ENCODE peak calls at places on chromosome 11, in five cellular contexts. One of them, this sample, is unnamed.

GRCh38 chr11:119120639-119121007 is 757 bp upstream of the HINFP start:
- DNase-seq in H1: no peak
- DNase-seq in mesenchymal stem cell: no peak
- DNase-seq in IMR-90: peak
- DNase-seq in mesendoderm: no peak
- DNase-seq in this sample: peak

GRCh38 chr11:7278314-7278917 is 26.7 kb downstream of the SYT9 start:
- DNase-seq in mesendoderm: peak
- DNase-seq in IMR-90: peak
- DNase-seq in mesenchymal stem cell: peak
- DNase-seq in H1: no peak
- DNase-seq in this sample: peak

GRCh38 chr11:60504219-60504618 is 11.0 kb upstream of the MS4A13 start:
- DNase-seq in IMR-90: no peak
- DNase-seq in H1: no peak
- DNase-seq in mesendoderm: no peak
- DNase-seq in mesenchymal stem cell: no peak
- DNase-seq in this sample: no peak

GRCh38 chr11:83721286-83721685 is 435.1 kb upstream of the CCDC90B start:
- DNase-seq in IMR-90: peak
- DNase-seq in mesendoderm: peak
- DNase-seq in mesenchymal stem cell: no peak
- DNase-seq in H1: no peak
- DNase-seq in this sample: no peak

GRCh38 chr11:86671386-86672006 is 920 bp downstream of the ME3 start:
- DNase-seq in IMR-90: no peak
- DNase-seq in mesenchymal stem cell: no peak
- DNase-seq in mesendoderm: no peak
- DNase-seq in H1: no peak
- DNase-seq in this sample: no peak

GRCh38 chr11:37946155-37946766 is 1348.2 kb upstream of the RAG2 start:
- DNase-seq in mesendoderm: peak
- DNase-seq in mesenchymal stem cell: peak
- DNase-seq in IMR-90: peak
- DNase-seq in H1: peak
- DNase-seq in this sample: peak

GRCh38 chr11:29310016-29310415 is 706.8 kb downstream of the KCNA4 start:
- DNase-seq in H1: no peak
- DNase-seq in mesendoderm: no peak
- DNase-seq in IMR-90: peak
- DNase-seq in mesenchymal stem cell: peak
- DNase-seq in this sample: no peak

GRCh38 chr11:117950999-117951961 is 22.1 kb upstream of the TMPRSS13 start:
- DNase-seq in mesenchymal stem cell: no peak
- DNase-seq in H1: no peak
- DNase-seq in IMR-90: no peak
- DNase-seq in mesendoderm: no peak
- DNase-seq in this sample: no peak

GRCh38 chr11:2704896-2705606 is 5.3 kb upstream of the KCNQ1OT1 start:
- DNase-seq in IMR-90: no peak
- DNase-seq in mesendoderm: no peak
- DNase-seq in H1: no peak
- DNase-seq in mesenchymal stem cell: no peak
- DNase-seq in this sample: no peak

GRCh38 chr11:35487532-35488078 is 37.8 kb downstream of the PAMR1 start:
- DNase-seq in mesendoderm: peak
- DNase-seq in mesenchymal stem cell: peak
- DNase-seq in IMR-90: peak
- DNase-seq in H1: peak
- DNase-seq in this sample: peak

GRCh38 chr11:120212259-120212888 is 1.5 kb downstream of the OAF start:
- DNase-seq in mesendoderm: no peak
- DNase-seq in H1: no peak
- DNase-seq in mesenchymal stem cell: peak
- DNase-seq in IMR-90: peak
- DNase-seq in this sample: no peak

DNA sequence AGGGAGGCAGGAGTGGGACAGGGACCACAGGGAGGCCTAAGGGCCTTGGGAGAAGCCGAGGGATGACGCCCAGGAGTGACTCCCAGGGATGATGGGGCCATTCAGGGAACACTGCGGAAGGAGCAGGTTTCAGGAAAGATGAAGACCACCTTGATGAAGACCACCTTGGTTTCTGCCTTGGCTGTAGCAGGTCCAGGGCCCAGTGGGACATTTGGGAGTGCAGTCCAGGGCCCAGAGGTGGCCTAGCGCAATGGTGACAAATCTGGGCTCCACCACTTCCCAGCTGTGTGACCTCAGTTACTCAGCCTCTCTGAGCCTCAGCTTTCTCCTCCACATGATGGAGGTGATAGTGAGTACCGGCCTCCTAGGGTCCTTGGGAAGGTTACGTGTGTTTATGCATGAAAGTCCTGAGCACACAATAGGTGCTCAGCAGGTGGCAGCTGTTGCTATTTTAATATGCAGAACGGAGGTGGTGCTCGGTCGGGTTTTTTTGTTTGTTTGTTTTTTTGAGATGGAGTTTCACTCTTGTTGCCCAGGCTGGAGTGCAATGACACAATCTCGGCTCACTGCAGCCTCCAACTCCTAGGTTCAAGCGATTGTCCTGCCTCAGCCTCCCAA is 770 bp downstream of the TSGA10IP start:
- DNase-seq in mesenchymal stem cell: no peak
- DNase-seq in mesendoderm: peak
- DNase-seq in IMR-90: no peak
- DNase-seq in H1: no peak
- DNase-seq in this sample: no peak
- H2BK15ac ChIP-seq in mesenchymal stem cell: no peak
- H2BK15ac ChIP-seq in mesendoderm: no peak
- H2BK15ac ChIP-seq in IMR-90: no peak
- H2BK15ac ChIP-seq in H1: no peak
- H2BK15ac ChIP-seq in this sample: peak

DNA sequence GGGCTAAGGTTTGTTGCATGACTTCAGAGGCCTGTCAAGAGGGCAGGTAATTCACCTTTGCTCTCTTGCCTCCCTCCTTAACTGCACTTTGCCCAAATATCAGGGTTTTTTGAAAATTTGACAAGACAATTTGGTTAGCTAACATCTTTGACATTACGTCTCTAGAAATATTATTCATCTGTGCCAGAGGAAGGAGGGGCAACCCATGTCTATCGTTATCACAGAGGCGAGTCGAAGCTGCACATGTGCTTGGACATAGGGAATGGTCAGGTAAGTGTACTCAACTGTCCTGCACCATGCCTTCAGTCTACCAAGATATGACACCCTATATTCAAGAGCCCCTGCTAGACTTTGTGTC is 3.7 kb downstream of the AKIP1 start:
- DNase-seq in mesenchymal stem cell: no peak
- DNase-seq in mesendoderm: no peak
- DNase-seq in IMR-90: no peak
- DNase-seq in H1: no peak
- DNase-seq in this sample: no peak
- H3K4me3 ChIP-seq in mesenchymal stem cell: peak
- H3K4me3 ChIP-seq in mesendoderm: no peak
- H3K4me3 ChIP-seq in IMR-90: no peak
- H3K4me3 ChIP-seq in H1: no peak
- H3K4me3 ChIP-seq in this sample: no peak

GRCh38 chr11:121469910-121470309 is 17.1 kb upstream of the SORL1-AS1 start:
- DNase-seq in mesendoderm: no peak
- DNase-seq in H1: no peak
- DNase-seq in mesenchymal stem cell: no peak
- DNase-seq in IMR-90: no peak
- DNase-seq in this sample: no peak

GRCh38 chr11:121471167-121471566 is 18.4 kb upstream of the SORL1-AS1 start:
- DNase-seq in mesendoderm: no peak
- DNase-seq in mesenchymal stem cell: no peak
- DNase-seq in IMR-90: no peak
- DNase-seq in H1: no peak
- DNase-seq in this sample: no peak

GRCh38 chr11:121465709-121466062 is 12.9 kb upstream of the SORL1-AS1 start:
- DNase-seq in IMR-90: no peak
- DNase-seq in mesenchymal stem cell: no peak
- DNase-seq in H1: no peak
- DNase-seq in mesendoderm: no peak
- DNase-seq in this sample: no peak

GRCh38 chr11:121466063-121466794 is 13.5 kb upstream of the SORL1-AS1 start:
- DNase-seq in H1: peak
- DNase-seq in mesendoderm: peak
- DNase-seq in mesenchymal stem cell: peak
- DNase-seq in IMR-90: peak
- DNase-seq in this sample: no peak

GRCh38 chr11:121467965-121468364 is 15.2 kb upstream of the SORL1-AS1 start:
- DNase-seq in IMR-90: no peak
- DNase-seq in H1: no peak
- DNase-seq in mesendoderm: no peak
- DNase-seq in mesenchymal stem cell: no peak
- DNase-seq in this sample: no peak
- H2AK5ac ChIP-seq in IMR-90: peak
- H2AK5ac ChIP-seq in H1: peak
- H2AK5ac ChIP-seq in mesendoderm: no peak
- H2AK5ac ChIP-seq in mesenchymal stem cell: peak
- H2AK5ac ChIP-seq in this sample: no peak

GRCh38 chr11:72740562-72741428 is 11.4 kb downstream of the ARAP1 start:
- DNase-seq in mesenchymal stem cell: no peak
- DNase-seq in H1: no peak
- DNase-seq in mesendoderm: peak
- DNase-seq in IMR-90: no peak
- DNase-seq in this sample: no peak
- H2BK15ac ChIP-seq in mesenchymal stem cell: peak
- H2BK15ac ChIP-seq in H1: peak
- H2BK15ac ChIP-seq in mesendoderm: no peak
- H2BK15ac ChIP-seq in IMR-90: no peak
- H2BK15ac ChIP-seq in this sample: peak

GRCh38 chr11:93940395-93940794 is 80.8 kb upstream of the HEPHL1 start:
- DNase-seq in IMR-90: no peak
- DNase-seq in mesendoderm: no peak
- DNase-seq in H1: no peak
- DNase-seq in mesenchymal stem cell: no peak
- DNase-seq in this sample: no peak

GRCh38 chr11:93942176-93942575 is 79.0 kb upstream of the HEPHL1 start:
- DNase-seq in mesenchymal stem cell: no peak
- DNase-seq in H1: no peak
- DNase-seq in IMR-90: no peak
- DNase-seq in mesendoderm: no peak
- DNase-seq in this sample: no peak

GRCh38 chr11:93945596-93945995 is 75.6 kb upstream of the HEPHL1 start:
- DNase-seq in H1: no peak
- DNase-seq in mesenchymal stem cell: no peak
- DNase-seq in IMR-90: no peak
- DNase-seq in mesendoderm: no peak
- DNase-seq in this sample: no peak
- H3K4me3 ChIP-seq in H1: no peak
- H3K4me3 ChIP-seq in mesenchymal stem cell: no peak
- H3K4me3 ChIP-seq in IMR-90: no peak
- H3K4me3 ChIP-seq in mesendoderm: no peak
- H3K4me3 ChIP-seq in this sample: no peak

DNA sequence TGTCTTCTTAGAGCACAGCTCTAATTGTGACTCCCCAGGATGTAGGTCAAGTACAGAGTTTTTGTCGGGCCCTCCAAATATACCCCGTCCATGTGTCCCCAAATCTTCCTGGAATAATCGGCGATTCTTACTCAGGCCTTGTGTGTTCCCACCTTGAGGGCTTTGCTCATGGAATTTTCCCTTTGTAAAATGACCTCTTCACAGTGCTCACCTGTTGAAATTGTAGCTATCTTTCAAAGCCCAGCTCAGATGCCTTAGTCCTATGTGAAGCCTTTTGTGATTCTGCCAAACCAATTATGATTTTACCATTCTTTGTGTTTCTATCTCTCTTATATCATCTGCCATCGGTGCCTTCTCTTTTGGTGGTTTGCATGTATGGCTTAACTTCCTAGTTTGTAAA is 30.1 kb upstream of the RAG2 start:
- DNase-seq in mesendoderm: no peak
- DNase-seq in IMR-90: no peak
- DNase-seq in H1: no peak
- DNase-seq in mesenchymal stem cell: no peak
- DNase-seq in this sample: no peak
- H2AK5ac ChIP-seq in mesendoderm: no peak
- H2AK5ac ChIP-seq in IMR-90: no peak
- H2AK5ac ChIP-seq in H1: no peak
- H2AK5ac ChIP-seq in mesenchymal stem cell: no peak
- H2AK5ac ChIP-seq in this sample: no peak

GRCh38 chr11:69828276-69828970 is 9.2 kb upstream of the FGF3 start:
- DNase-seq in mesenchymal stem cell: no peak
- DNase-seq in IMR-90: no peak
- DNase-seq in H1: no peak
- DNase-seq in mesendoderm: no peak
- DNase-seq in this sample: peak
- H2BK15ac ChIP-seq in mesenchymal stem cell: no peak
- H2BK15ac ChIP-seq in IMR-90: no peak
- H2BK15ac ChIP-seq in H1: no peak
- H2BK15ac ChIP-seq in mesendoderm: no peak
- H2BK15ac ChIP-seq in this sample: peak

DNA sequence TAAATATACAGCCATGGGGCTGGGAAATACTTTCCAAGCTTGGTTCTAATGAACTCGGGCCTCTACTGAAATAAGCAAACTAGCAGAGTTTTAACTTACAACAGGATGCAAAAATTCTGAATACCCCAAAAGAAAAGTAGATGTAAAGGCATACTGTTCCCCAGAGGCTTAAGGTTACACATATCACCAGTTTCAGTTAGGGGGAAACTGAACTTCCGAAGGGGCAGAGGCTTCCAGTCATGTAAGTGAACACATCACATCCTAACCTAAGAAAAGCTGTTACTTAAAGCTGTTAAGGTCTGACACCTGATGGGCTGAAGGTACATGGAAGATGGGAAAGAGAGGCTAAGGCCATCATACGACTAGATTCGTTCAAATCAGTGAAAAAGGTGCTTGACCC is 2.3 kb downstream of the GAB2 start:
- DNase-seq in H1: no peak
- DNase-seq in mesenchymal stem cell: no peak
- DNase-seq in mesendoderm: no peak
- DNase-seq in IMR-90: no peak
- DNase-seq in this sample: no peak
- H3K4me3 ChIP-seq in H1: no peak
- H3K4me3 ChIP-seq in mesenchymal stem cell: no peak
- H3K4me3 ChIP-seq in mesendoderm: no peak
- H3K4me3 ChIP-seq in IMR-90: no peak
- H3K4me3 ChIP-seq in this sample: no peak

This sample was measured in neuronal stem cell.